ENCODE peak calls at places on chromosome 11, in seven cellular contexts. E is T-helper 9 cell; T is activated CD8-positive, alpha-beta memory T cell treated with anti-CD3 and anti-CD28 coated beads for 4 hours; P is endothelial cell; D is adipocyte; I is B cell; Q is stimulated activated CD4-positive, alpha-beta T cell treated with anti-CD3 and anti-CD28 coated beads, Interleukin-2, amount 100 ng/mL, for 48 hours. C is an unnamed sample.

GRCh38 chr11:118885319-118885718 is 1.6 kb downstream of the CXCR5 start:
- DNase-seq in E (no peak), T (no peak), P (no peak), D (no peak), I (no peak), Q (no peak), C (no peak)

GRCh38 chr11:44788536-44789227 is 61.9 kb downstream of the TSPAN18 start:
- DNase-seq in E (no peak), T (no peak), P (peak), D (no peak), I (no peak), Q (no peak), C (no peak)

GRCh38 chr11:118620529-118621070 is 13.2 kb downstream of the PHLDB1 start:
- DNase-seq in E (no peak), T (no peak), P (no peak), D (no peak), I (no peak), Q (no peak), C (no peak)

GRCh38 chr11:110362916-110363574 is 66.6 kb upstream of the RDX start:
- DNase-seq in E (no peak), T (no peak), P (peak), D (peak), I (no peak), Q (no peak), C (no peak)

GRCh38 chr11:2748061-2748813 is 48.4 kb upstream of the KCNQ1OT1 start:
- DNase-seq in E (no peak), T (no peak), P (no peak), D (no peak), I (peak), Q (no peak), C (no peak)

GRCh38 chr11:16373768-16374167 is 17.4 kb upstream of the SOX6 start:
- DNase-seq in E (no peak), T (no peak), P (no peak), D (no peak), I (no peak), Q (no peak), C (no peak)

GRCh38 chr11:124586247-124586860 is 16.6 kb downstream of the OR8A1 start:
- DNase-seq in E (no peak), T (no peak), P (peak), D (peak), I (no peak), Q (peak), C (peak)

GRCh38 chr11:61745796-61746653 is 6.4 kb upstream of the MYRF start:
- DNase-seq in E (no peak), T (no peak), P (no peak), D (no peak), I (no peak), Q (no peak), C (no peak)

GRCh38 chr11:115776916-115777315 is 272.7 kb upstream of the CADM1 start:
- DNase-seq in E (no peak), T (no peak), P (no peak), D (no peak), I (no peak), Q (no peak), C (no peak)

GRCh38 chr11:97683733-97684132 is 1293.9 kb downstream of the JRKL start:
- DNase-seq in E (no peak), T (no peak), P (no peak), D (no peak), I (no peak), Q (no peak), C (no peak)

GRCh38 chr11:1773131-1773510 is 9.4 kb upstream of the CTSD start:
- DNase-seq in E (no peak), T (no peak), P (no peak), D (no peak), I (no peak), Q (no peak), C (no peak)

GRCh38 chr11:134261626-134262488 is 8.5 kb downstream of the ACAD8 start:
- DNase-seq in E (no peak), T (no peak), P (peak), D (peak), I (no peak), Q (no peak), C (no peak)

GRCh38 chr11:13388741-13389140 is 74.3 kb downstream of the BTBD10 start:
- DNase-seq in E (no peak), T (no peak), P (no peak), D (no peak), I (no peak), Q (no peak), C (no peak)

GRCh38 chr11:68047437-68048290 is 8.8 kb downstream of the TCIRG1 start:
- DNase-seq in E (no peak), T (no peak), P (no peak), D (no peak), I (no peak), Q (no peak), C (no peak)

GRCh38 chr11:95922536-95923440 is 1.1 kb downstream of the MTMR2 start:
- DNase-seq in E (no peak), T (no peak), P (no peak), D (peak), I (no peak), Q (no peak), C (no peak)

GRCh38 chr11:124394408-124394807 is 4.4 kb downstream of the OR8B3 start:
- DNase-seq in E (no peak), T (no peak), P (no peak), D (peak), I (no peak), Q (no peak), C (no peak)

GRCh38 chr11:59901306-59901705 is 22.7 kb downstream of the OOSP3 start:
- DNase-seq in E (no peak), T (no peak), P (peak), D (peak), I (no peak), Q (no peak), C (no peak)

GRCh38 chr11:68773521-68774187 is 22.3 kb upstream of the TESMIN start:
- DNase-seq in E (no peak), T (no peak), P (no peak), D (no peak), I (no peak), Q (no peak), C (no peak)

GRCh38 chr11:82701847-82702520 is 31.7 kb downstream of the FAM181B start:
- DNase-seq in E (no peak), T (no peak), P (peak), D (peak), I (no peak), Q (peak), C (no peak)

GRCh38 chr11:64851831-64852337 is 7.4 kb upstream of the CDC42BPG start:
- DNase-seq in E (no peak), T (no peak), P (no peak), D (no peak), I (peak), Q (no peak), C (no peak)

GRCh38 chr11:1568451-1568911 is 3.6 kb downstream of the DUSP8 start:
- DNase-seq in E (no peak), T (no peak), P (peak), D (no peak), I (no peak), Q (no peak), C (no peak)

GRCh38 chr11:43736502-43737193 is 56.1 kb downstream of the HSD17B12 start:
- DNase-seq in E (no peak), T (no peak), P (no peak), D (peak), I (no peak), Q (no peak), C (no peak)

GRCh38 chr11:134074346-134074745 is 5.5 kb downstream of the JAM3 start:
- DNase-seq in E (no peak), T (no peak), P (no peak), D (peak), I (no peak), Q (no peak), C (no peak)

GRCh38 chr11:105456950-105457349 is 152.9 kb upstream of the GRIA4 start:
- DNase-seq in E (no peak), T (no peak), P (no peak), D (no peak), I (no peak), Q (no peak), C (no peak)

GRCh38 chr11:93487032-93487483 is 56.1 kb downstream of the SMCO4 start:
- DNase-seq in E (no peak), T (no peak), P (no peak), D (no peak), I (no peak), Q (no peak), C (no peak)

GRCh38 chr11:108568183-108568858 is 25.2 kb downstream of the EXPH5 start:
- DNase-seq in E (no peak), T (no peak), P (no peak), D (no peak), I (no peak), Q (no peak), C (no peak)

GRCh38 chr11:124740277-124740882 is 638 bp downstream of the NRGN start:
- DNase-seq in E (no peak), T (no peak), P (no peak), D (peak), I (peak), Q (peak), C (no peak)

GRCh38 chr11:126103150-126103549 is 40.5 kb upstream of the CDON start:
- DNase-seq in E (no peak), T (no peak), P (no peak), D (no peak), I (no peak), Q (no peak), C (no peak)

GRCh38 chr11:11022126-11022730 is 164.4 kb upstream of the ZBED5 start:
- DNase-seq in E (no peak), T (no peak), P (no peak), D (peak), I (no peak), Q (peak), C (no peak)

GRCh38 chr11:33945481-33946268 is 53.8 kb upstream of the LMO2 start:
- DNase-seq in E (no peak), T (no peak), P (no peak), D (no peak), I (no peak), Q (no peak), C (no peak)

C was measured in activated CD4-positive, CD25-positive, alpha-beta regulatory T cell treated with anti-CD3 and anti-CD28 coated beads, Interleukin-2, amount 50 U/mL, for 16 hours.